ENCODE peak calls at places on chromosomes 13 and 19, in ten cellular contexts. H is stimulated activated CD8-positive, alpha-beta memory T cell treated with anti-CD3 and anti-CD28 coated beads, Interleukin-15, amount 100 ng/mL, for 4 hours; Y is psoas muscle; L is SHP77 treated with DMSO at 0.1 percent for 48 hours; W is right cardiac atrium; J is osteoblast; Z is ascending aorta; T is Caki2; O is activated CD8-positive, alpha-beta T cell treated with anti-CD3 and anti-CD28 coated beads, Interleukin-2, amount 10 ng/mL, durations not matched to agents 7 days and 5 days; X is ELF-1. E is an unnamed sample.

GRCh38 chr13:38348890-38349289 is 761 bp upstream of the UFM1 start:
- DNase-seq in Y (no peak), Z (no peak), H (no peak), J (peak), O (peak), X (peak), L (no peak), T (peak), W (no peak), E (no peak)

GRCh38 chr13:44243198-44243852 is 130.3 kb upstream of the SERP2 start:
- DNase-seq in J (peak), X (peak), L (peak), W (no peak), H (no peak), Y (peak), T (peak), Z (no peak), O (no peak), E (no peak)

GRCh38 chr13:112102243-112102642 is 35.3 kb downstream of the SOX1 start:
- DNase-seq in O (no peak), W (no peak), J (peak), Z (no peak), T (peak), L (no peak), H (no peak), Y (no peak), X (no peak), E (peak)

GRCh38 chr13:89968468-89968867 is 1379.0 kb upstream of the MIR17HG start:
- DNase-seq in H (no peak), X (no peak), Z (no peak), Y (no peak), L (no peak), J (no peak), T (no peak), O (no peak), W (no peak), E (no peak)

GRCh38 chr19:38319421-38320258 is at the start of gene KCNK6:
- DNase-seq in J (peak), T (no peak), W (peak), O (peak), Z (no peak), H (peak), Y (peak), X (peak), L (no peak), E (peak)

GRCh38 chr19:13356686-13357280 is 149.5 kb downstream of the CACNA1A start:
- DNase-seq in J (no peak), T (no peak), Z (no peak), X (no peak), W (no peak), H (no peak), O (no peak), Y (no peak), L (no peak), E (no peak)

GRCh38 chr13:44620057-44620456 is 43.9 kb upstream of the TSC22D1 start:
- DNase-seq in Y (no peak), O (no peak), H (no peak), Z (no peak), L (no peak), J (no peak), W (no peak), T (peak), X (no peak), E (no peak)

GRCh38 chr19:2546128-2547032 is 70.5 kb downstream of the GADD45B start:
- DNase-seq in O (no peak), J (peak), Y (peak), W (peak), L (no peak), H (no peak), X (peak), T (no peak), Z (peak), E (peak)

GRCh38 chr19:6482343-6482686 is 728 bp upstream of the DENND1C start:
- DNase-seq in W (no peak), T (no peak), O (no peak), L (no peak), J (no peak), H (no peak), X (no peak), Z (no peak), Y (no peak), E (no peak)

GRCh38 chr19:47340477-47341208 is 8.5 kb upstream of the DHX34 start:
- DNase-seq in X (no peak), Y (no peak), Z (no peak), W (no peak), T (no peak), L (no peak), J (no peak), O (no peak), H (no peak), E (no peak)

GRCh38 chr13:40469581-40470282 is 196.7 kb downstream of the FOXO1 start:
- DNase-seq in Z (no peak), O (no peak), X (no peak), J (no peak), H (no peak), W (no peak), Y (no peak), T (no peak), L (no peak), E (no peak)

GRCh38 chr13:77752512-77753069 is 55.1 kb downstream of the SLAIN1 start:
- DNase-seq in H (no peak), W (no peak), Y (no peak), T (no peak), O (no peak), L (no peak), X (no peak), Z (no peak), J (no peak), E (no peak)